ENCODE peak calls at places on chromosomes 3 and 15, in four cellular contexts. D, S, O and Y are unnamed samples.

GRCh38 chr3:46463120-46463867 is 1.4 kb downstream of the LTF start:
- DNase-seq in D (no peak), S (no peak), O (peak; percentile 81), Y (no peak)

GRCh38 chr15:61092387-61093157 is 136.5 kb downstream of the RORA start:
- DNase-seq in D (no peak), S (no peak), O (no peak), Y (no peak)

GRCh38 chr3:117547956-117548550 is 838.5 kb downstream of the TUSC7 start:
- DNase-seq in D (no peak), S (no peak), O (no peak), Y (no peak)

GRCh38 chr3:108092556-108092955 is 1.7 kb upstream of the CD47 start:
- DNase-seq in D (no peak), S (no peak), O (no peak), Y (no peak)

GRCh38 chr15:70761046-70761445 is 2.3 kb downstream of the UACA start:
- DNase-seq in D (no peak), S (no peak), O (no peak), Y (no peak)

GRCh38 chr15:99016680-99017321 is 9.2 kb upstream of the PGPEP1L start:
- DNase-seq in D (no peak), S (no peak), O (no peak), Y (no peak)

GRCh38 chr15:97521894-97522293 is 438.6 kb upstream of the ARRDC4 start:
- DNase-seq in D (no peak), S (no peak), O (no peak), Y (no peak)

GRCh38 chr3:39383190-39383912 is at the start of gene SLC25A38:
- DNase-seq in D (peak; percentile 82), S (peak; percentile 80), O (no peak), Y (peak; percentile 65)

GRCh38 chr3:133258358-133258757 is 141.5 kb upstream of the BFSP2 start:
- DNase-seq in D (no peak), S (no peak), O (no peak), Y (no peak)

GRCh38 chr3:50317303-50317702 is 5.2 kb downstream of the HYAL2 start:
- DNase-seq in D (no peak), S (peak; percentile 70), O (no peak), Y (no peak)

GRCh38 chr3:7547826-7548225 is 686.9 kb downstream of the GRM7 start:
- DNase-seq in D (no peak), S (no peak), O (no peak), Y (no peak)

GRCh38 chr15:39583586-39584265 is 2.8 kb downstream of the THBS1 start:
- DNase-seq in D (peak; percentile 25), S (no peak), O (no peak), Y (no peak)

GRCh38 chr3:7669641-7670040 is 808.7 kb downstream of the GRM7 start:
- DNase-seq in D (no peak), S (no peak), O (no peak), Y (no peak)

GRCh38 chr3:128319107-128319506 is 147.6 kb downstream of the DNAJB8 start:
- DNase-seq in D (no peak), S (peak; percentile 3), O (no peak), Y (no peak)

GRCh38 chr3:116188231-116188785 is 257.0 kb downstream of the LSAMP start:
- DNase-seq in D (no peak), S (no peak), O (no peak), Y (no peak)

GRCh38 chr3:24492971-24493551 is 1.6 kb downstream of the THRB start:
- DNase-seq in D (no peak), S (no peak), O (no peak), Y (no peak)

GRCh38 chr3:172564499-172564898 is 41.3 kb upstream of the TNFSF10 start:
- DNase-seq in D (no peak), S (no peak), O (no peak), Y (no peak)

GRCh38 chr3:157418104-157418503 is 18.5 kb upstream of the PTX3 start:
- DNase-seq in D (no peak), S (no peak), O (no peak), Y (no peak)

GRCh38 chr15:25051399-25052154 is 96.8 kb downstream of the SNRPN start:
- DNase-seq in D (no peak), S (no peak), O (no peak), Y (no peak)

GRCh38 chr3:117695321-117695720 is 985.7 kb downstream of the TUSC7 start:
- DNase-seq in D (no peak), S (no peak), O (no peak), Y (no peak)

GRCh38 chr3:122021811-122022401 is at the start of gene ILDR1:
- DNase-seq in D (no peak), S (peak; percentile 53), O (no peak), Y (peak; percentile 37)

GRCh38 chr15:71333839-71334238 is 218.6 kb downstream of the THSD4 start:
- DNase-seq in D (no peak), S (no peak), O (no peak), Y (no peak)

GRCh38 chr3:133853063-133853924 is 42.4 kb downstream of the RAB6B start:
- DNase-seq in D (no peak), S (no peak), O (no peak), Y (no peak)

DNA sequence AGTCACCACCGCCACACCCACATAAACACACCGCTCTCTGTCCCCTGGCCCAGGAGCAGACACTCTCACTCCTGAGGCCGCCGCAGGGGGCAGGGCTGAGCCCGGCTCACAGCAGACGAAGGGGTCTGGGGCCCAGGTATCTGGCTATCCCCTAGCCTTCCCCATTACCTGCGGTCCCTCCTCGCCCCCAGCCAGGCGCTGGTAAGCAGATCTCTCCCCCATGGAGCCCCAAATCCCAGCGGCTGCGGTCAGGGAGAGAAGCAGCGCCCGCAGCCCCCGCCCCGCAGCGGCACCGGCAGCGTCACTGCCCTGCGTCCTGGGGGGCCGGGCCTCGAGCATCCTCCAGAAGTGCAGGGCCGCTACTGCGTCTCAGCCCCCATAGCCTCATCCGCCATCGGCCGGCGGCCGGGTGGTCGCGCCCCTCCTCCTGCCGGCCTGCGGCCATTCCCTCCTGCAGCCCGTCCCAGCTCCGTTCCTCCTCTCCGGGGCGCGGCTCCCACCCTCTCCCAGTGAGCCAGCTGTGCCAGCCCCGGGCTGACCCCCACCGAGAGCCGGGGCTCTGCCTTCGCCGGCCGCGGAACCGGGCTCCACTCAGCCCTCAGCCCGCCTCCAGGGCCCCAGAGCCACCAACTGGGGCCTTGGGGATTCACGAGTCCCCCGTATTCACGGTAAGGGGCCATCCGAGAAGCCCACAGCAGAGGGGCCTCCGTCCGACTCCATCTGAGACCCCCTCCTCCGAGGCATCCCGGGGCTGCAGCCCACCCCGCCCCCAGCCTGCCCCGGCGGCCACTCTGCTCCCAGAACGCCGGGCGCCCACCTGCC is 13.1 kb downstream of the TNK2 start:
- DNase-seq in D (peak; percentile 44), S (peak; percentile 52), O (no peak), Y (peak; percentile 83)
- TF ChIP-seq POLR2A in D (no peak), S (no peak), O (no peak), Y (no peak)

DNA sequence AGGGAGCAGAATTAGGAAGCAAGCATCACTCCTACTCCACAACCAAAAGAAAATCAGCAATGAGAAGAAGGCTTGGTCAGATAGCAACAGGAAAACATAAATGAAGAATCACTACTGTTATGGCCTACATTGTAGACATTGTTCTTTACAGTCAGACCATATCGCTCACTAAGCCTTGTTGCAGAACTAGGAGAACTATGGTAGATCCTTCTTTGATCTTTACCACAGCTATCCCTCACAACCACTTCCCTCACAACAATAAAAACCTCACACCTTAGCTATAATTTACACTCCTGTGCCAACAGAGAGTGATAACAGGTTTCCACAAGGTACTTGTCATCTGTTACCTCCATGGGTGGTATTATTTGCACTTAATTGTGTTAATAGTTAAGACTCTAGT is 126.6 kb downstream of the WDR76 start:
- DNase-seq in D (no peak), S (no peak), O (no peak), Y (no peak)
- TF ChIP-seq POLR2AphosphoS5 in D (no peak), S (no peak), O (no peak), Y (no peak)

GRCh38 chr3:112087746-112088145 is 1.6 kb downstream of the C3orf52 start:
- DNase-seq in D (no peak), S (peak; percentile 43), O (no peak), Y (no peak)

GRCh38 chr3:112086857-112087524 is 802 bp downstream of the C3orf52 start:
- DNase-seq in D (no peak), S (no peak), O (no peak), Y (no peak)

GRCh38 chr3:112084980-112085697 is 1.1 kb upstream of the C3orf52 start:
- DNase-seq in D (peak; percentile 39), S (no peak), O (no peak), Y (no peak)

GRCh38 chr3:112088944-112089343 is 2.8 kb downstream of the C3orf52 start:
- DNase-seq in D (no peak), S (no peak), O (no peak), Y (no peak)

DNA sequence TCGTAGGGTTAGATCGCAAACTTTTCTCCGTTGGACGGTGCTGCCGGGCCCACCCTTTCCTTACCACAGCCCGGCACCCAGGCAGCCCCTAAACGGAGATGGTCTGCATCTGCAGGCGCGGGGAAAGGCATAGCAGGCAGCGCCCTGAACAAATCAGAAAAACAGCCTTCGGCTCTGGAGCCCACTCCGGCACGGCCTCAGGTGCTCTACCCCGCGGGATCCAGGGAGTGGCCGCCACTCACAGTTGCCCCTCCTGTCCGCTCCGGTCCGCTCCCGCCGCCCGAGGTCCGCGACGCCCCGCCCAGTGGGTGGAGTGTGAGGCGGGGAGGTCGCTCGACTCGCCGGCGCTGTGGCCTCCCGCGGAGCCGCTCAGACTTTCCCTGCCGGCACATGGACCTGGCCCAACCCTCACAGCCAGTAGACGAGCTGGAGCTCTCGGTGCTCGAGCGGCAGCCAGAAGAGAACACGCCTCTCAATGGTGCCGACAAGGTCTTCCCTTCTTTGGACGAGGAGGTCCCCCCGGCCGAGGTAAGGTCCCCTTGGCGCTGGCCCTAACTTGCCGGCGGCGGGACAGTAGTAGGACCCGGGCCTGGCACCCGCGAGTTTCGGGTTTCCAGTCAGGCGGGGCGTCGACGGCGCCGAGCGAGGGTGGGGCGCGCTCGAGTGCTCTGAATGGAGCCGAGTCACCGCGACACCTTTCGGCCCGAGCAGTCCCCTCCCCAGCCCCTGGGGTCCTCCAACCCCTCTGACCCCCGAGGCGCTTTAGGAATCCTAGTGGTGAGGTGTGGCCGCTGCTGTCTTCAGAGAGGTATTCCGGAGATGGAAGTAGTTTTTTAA is at the start of gene C3orf52:
- DNase-seq in D (peak; percentile 56), S (peak; percentile 94), O (no peak), Y (peak; percentile 68)
- TF ChIP-seq POLR2A in D (no peak), S (no peak), O (no peak), Y (no peak)

DNA sequence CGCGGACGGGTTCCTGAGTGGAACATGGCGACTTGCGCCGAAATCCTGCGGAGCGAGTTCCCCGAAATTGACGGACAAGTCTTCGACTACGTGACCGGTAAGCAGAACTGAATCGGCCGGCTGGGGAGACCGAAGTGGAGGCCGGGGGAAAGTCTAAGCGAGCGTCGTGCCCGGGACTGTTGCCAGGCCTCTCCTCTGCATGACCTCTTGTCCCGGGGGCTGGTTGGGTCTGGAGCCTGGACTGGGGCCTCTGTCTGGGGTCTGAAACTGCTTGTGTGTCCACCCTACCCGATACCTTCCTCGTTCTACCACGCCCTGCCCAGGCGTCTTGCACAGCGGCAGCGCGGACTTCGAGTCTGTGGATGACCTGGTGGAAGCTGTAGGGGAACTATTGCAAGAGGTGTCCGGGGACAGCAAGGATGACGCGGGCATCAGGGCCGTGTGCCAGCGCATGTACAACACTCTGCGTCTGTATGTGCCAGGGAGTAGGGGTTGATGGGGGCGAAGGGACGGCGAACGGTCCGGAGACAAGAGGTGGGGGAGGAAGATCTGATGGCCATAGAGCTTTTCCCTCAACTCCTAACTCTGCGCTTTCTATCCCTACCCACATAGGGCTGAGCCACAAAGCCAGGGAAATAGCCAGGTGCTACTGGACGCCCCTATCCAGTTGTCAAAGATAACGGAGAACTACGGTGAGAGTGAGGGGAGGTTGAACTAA is at the start of gene ABCF3:
- DNase-seq in D (no peak), S (no peak), O (no peak), Y (no peak)
- TF ChIP-seq POLR2AphosphoS5 in D (peak; percentile 79), S (peak; percentile 85), O (peak; percentile 92), Y (peak; percentile 65)